ENCODE peak calls at places on chromosomes 13 and 19, in four cellular contexts. G, V, X and H are unnamed samples.

GRCh38 chr13:113152894-113153809 is 5.3 kb upstream of the PROZ start:
- DNase-seq in G (no peak), V (no peak), X (no peak), H (no peak)

GRCh38 chr13:44976949-44977583 is 12.2 kb downstream of the NUFIP1 start:
- DNase-seq in G (no peak), V (no peak), X (no peak), H (no peak)

GRCh38 chr13:114068723-114069322 is 63.6 kb downstream of the RASA3 start:
- DNase-seq in G (peak), V (peak), X (peak), H (no peak)

GRCh38 chr19:17226002-17226933 is at the start of gene OCEL1:
- DNase-seq in G (peak), V (peak), X (peak), H (peak)

GRCh38 chr19:12938536-12939291 is at the start of gene CALR:
- DNase-seq in G (no peak), V (peak), X (peak), H (no peak)

GRCh38 chr19:13207237-13208130 is 57.3 kb downstream of the IER2 start:
- DNase-seq in G (no peak), V (no peak), X (peak), H (no peak)

GRCh38 chr19:28537079-28537478 is 675.9 kb downstream of the UQCRFS1 start:
- DNase-seq in G (no peak), V (no peak), X (no peak), H (no peak)

GRCh38 chr13:109297628-109298027 is 488.8 kb downstream of the IRS2 start:
- DNase-seq in G (no peak), V (no peak), X (peak), H (peak)

GRCh38 chr19:29696045-29696682 is 18.9 kb downstream of the C19orf12 start:
- DNase-seq in G (no peak), V (no peak), X (no peak), H (no peak)

GRCh38 chr13:46553521-46553885 is 533 bp downstream of the LRCH1 start:
- DNase-seq in G (peak), V (peak), X (no peak), H (no peak)

GRCh38 chr13:42706286-42706685 is 75.1 kb upstream of the FAM216B start:
- DNase-seq in G (no peak), V (no peak), X (no peak), H (no peak)

GRCh38 chr13:40809471-40809870 is 20.1 kb downstream of the SLC25A15 start:
- DNase-seq in G (no peak), V (no peak), X (no peak), H (no peak)

GRCh38 chr19:20999731-21000352 is 20.6 kb upstream of the ZNF430 start:
- DNase-seq in G (no peak), V (peak), X (peak), H (peak)

GRCh38 chr13:103157034-103157433 is 90.8 kb upstream of the SLC10A2 start:
- DNase-seq in G (peak), V (no peak), X (no peak), H (no peak)

GRCh38 chr19:47549341-47549768 is 23.6 kb downstream of the ZNF541 start:
- DNase-seq in G (no peak), V (no peak), X (no peak), H (no peak)

GRCh38 chr13:73403362-73404150 is 344.8 kb downstream of the KLF5 start:
- DNase-seq in G (no peak), V (no peak), X (peak), H (no peak)

GRCh38 chr13:45796421-45796960 is 55.1 kb downstream of the SIAH3 start:
- DNase-seq in G (no peak), V (no peak), X (no peak), H (no peak)

GRCh38 chr13:48741377-48741776 is 87.6 kb downstream of the CYSLTR2 start:
- DNase-seq in G (no peak), V (no peak), X (no peak), H (no peak)

GRCh38 chr13:90485441-90485840 is 862.0 kb upstream of the MIR17HG start:
- DNase-seq in G (peak), V (no peak), X (peak), H (peak)

GRCh38 chr13:100725472-100725871 is 50.9 kb upstream of the TMTC4 start:
- DNase-seq in G (no peak), V (no peak), X (no peak), H (no peak)

GRCh38 chr13:111537115-111537728 is 216.8 kb downstream of the TEX29 start:
- DNase-seq in G (no peak), V (peak), X (no peak), H (no peak)

GRCh38 chr13:22143671-22144070 is 472.8 kb downstream of the FGF9 start:
- DNase-seq in G (no peak), V (no peak), X (no peak), H (no peak)

GRCh38 chr19:43820098-43820860 is 6.8 kb upstream of the ZNF283 start:
- DNase-seq in G (no peak), V (no peak), X (peak), H (no peak)

GRCh38 chr13:99281811-99282263 is 23.7 kb upstream of the GPR18 start:
- DNase-seq in G (peak), V (peak), X (peak), H (no peak)

GRCh38 chr13:46006688-46007452 is 45.7 kb downstream of the ZC3H13 start:
- DNase-seq in G (no peak), V (no peak), X (no peak), H (no peak)

GRCh38 chr19:17909017-17909732 is 23.6 kb upstream of the CCDC124 start:
- DNase-seq in G (peak), V (no peak), X (no peak), H (no peak)

DNA sequence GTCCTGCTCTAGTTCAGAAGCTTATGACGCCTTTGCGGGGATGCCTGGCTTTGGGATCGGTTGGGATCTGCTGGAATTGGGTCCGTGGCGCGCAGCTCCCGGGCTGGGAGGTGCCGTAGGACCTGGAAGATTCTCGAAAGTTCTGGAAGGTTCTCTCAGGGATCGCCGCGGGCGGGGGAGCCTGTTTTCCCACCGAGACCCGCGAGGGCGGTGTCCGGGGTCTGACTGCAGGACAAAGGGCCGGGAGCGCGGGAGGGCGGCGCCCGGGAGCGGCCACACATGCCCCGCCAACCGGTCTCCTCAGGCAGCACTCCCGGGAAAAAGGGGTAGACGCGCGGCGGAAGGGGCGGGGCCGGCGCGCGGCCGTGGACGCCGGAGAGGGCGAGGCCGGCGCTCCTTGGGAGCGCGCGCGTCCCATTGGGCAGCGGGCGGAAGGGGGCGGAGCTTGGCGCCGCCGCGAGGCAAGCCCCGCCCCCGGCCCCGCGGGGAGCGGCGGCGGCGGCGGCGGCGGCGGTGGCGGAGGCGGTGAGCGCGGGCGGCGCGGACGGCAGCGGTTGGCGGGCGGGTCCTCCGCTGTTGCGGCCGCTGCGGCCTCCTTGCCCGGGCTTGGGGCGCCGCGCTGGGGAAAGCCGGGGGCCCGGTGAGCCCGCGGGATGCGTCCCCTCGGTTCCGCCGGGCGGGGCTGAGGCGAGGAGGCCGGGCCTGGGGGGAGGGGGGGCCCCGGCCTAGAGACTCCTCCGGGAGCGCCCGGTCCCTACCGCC is 29.0 kb upstream of the NDUFS7 start:
- DNase-seq in G (peak), V (peak), X (peak), H (peak)
- TF ChIP-seq CTCF in G (no peak), V (no peak), X (peak), H (no peak)

DNA sequence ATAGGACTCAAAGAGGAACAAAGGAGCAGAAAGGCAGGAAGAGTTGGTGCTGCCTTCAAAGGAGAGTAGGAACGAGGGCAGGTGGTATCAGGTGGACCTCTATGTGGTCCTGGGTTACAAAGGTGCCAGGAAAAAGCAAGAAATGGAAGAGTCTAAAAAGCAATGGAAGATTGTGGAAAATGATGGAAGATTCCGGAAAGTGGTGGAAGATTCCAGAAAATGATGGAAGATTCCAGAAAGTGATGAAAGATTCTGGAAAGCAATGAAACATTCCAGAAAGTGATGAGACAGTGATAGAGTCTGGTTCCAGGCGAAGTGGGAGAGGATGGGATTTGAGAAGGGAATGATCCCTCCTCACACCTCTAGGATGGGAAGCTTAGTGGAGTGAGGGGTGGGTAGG is 55.3 kb downstream of the ZNF557 start:
- DNase-seq in G (no peak), V (no peak), X (no peak), H (no peak)
- TF ChIP-seq CTCF in G (no peak), V (no peak), X (no peak), H (no peak)

GRCh38 chr13:31236211-31236786 is 36.5 kb downstream of the B3GLCT start:
- DNase-seq in G (peak), V (no peak), X (peak), H (no peak)

GRCh38 chr13:31234729-31235128 is 35.0 kb downstream of the B3GLCT start:
- DNase-seq in G (no peak), V (no peak), X (no peak), H (no peak)
- TF ChIP-seq CTCF in G (peak), V (no peak), X (peak), H (peak)

GRCh38 chr19:35090795-35091214 is 24.8 kb upstream of the FXYD3 start:
- DNase-seq in G (no peak), V (no peak), X (no peak), H (no peak)
- TF ChIP-seq CTCF in G (peak), V (no peak), X (no peak), H (no peak)

DNA sequence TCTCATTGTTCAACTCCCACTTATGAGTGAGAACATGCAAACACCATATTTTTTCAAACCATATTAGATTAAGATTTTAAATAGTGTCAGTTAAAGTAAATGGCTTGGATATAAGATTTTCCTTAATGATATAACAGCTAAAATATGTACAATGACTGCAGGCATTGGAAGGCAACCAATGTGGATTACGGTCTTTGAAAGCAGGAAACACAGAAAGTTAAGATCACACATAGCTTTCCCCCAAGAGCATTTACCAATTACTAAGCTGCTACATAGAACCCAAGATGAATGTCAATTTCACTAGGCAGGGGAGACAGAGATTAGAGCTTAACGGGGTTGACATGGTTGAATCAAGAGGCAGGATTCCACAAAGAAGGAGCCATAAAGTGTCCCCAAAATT is 173.2 kb upstream of the TRPC4 start:
- DNase-seq in G (no peak), V (no peak), X (peak), H (no peak)
- TF ChIP-seq CTCF in G (no peak), V (no peak), X (no peak), H (no peak)